ENCODE peak calls at places on chromosomes 5 and 9, in four cellular contexts. V is NCI-H1417; L is skeletal muscle cell; S is central memory CD8-positive, alpha-beta T cell. A is an unnamed sample.
A peak's percentile ranks its signal among the peaks of the same experiment; 100 is the strongest.

GRCh38 chr9:110189001-110189400 is 19.0 kb downstream of the C9orf152 start:
- DNase-seq in V (peak; percentile 26), L (no peak), S (no peak), A (no peak)

GRCh38 chr9:14437336-14438231 is 123.6 kb upstream of the NFIB start:
- DNase-seq in V (peak; percentile 57), L (no peak), S (no peak), A (no peak)

GRCh38 chr5:132071338-132071707 is 2.3 kb upstream of the CSF2 start:
- DNase-seq in V (no peak), L (no peak), S (no peak), A (no peak)

GRCh38 chr5:157603333-157604190 is 28.0 kb upstream of the ADAM19 start:
- DNase-seq in V (no peak), L (peak; percentile 65), S (no peak), A (peak; percentile 75)

GRCh38 chr5:17436345-17436744 is 61.7 kb upstream of the TAF11L2 start:
- DNase-seq in V (no peak), L (no peak), S (no peak), A (no peak)

GRCh38 chr9:24698864-24699518 is 153.3 kb upstream of the IZUMO3 start:
- DNase-seq in V (no peak), L (no peak), S (no peak), A (no peak)

GRCh38 chr9:33714989-33715388 is 80.4 kb upstream of the PRSS3 start:
- DNase-seq in V (no peak), L (no peak), S (no peak), A (no peak)

GRCh38 chr9:127449332-127449966 is 1.8 kb downstream of the RPL12 start:
- DNase-seq in V (no peak), L (no peak), S (no peak), A (no peak)

GRCh38 chr9:90107021-90107771 is 502.4 kb downstream of the GADD45G start:
- DNase-seq in V (peak; percentile 58), L (no peak), S (no peak), A (no peak)

GRCh38 chr5:83277953-83278352 is 193.6 kb upstream of the VCAN start:
- DNase-seq in V (no peak), L (no peak), S (no peak), A (no peak)

GRCh38 chr9:79562749-79563386 is 8.9 kb upstream of the TLE4 start:
- DNase-seq in V (no peak), L (no peak), S (no peak), A (no peak)

GRCh38 chr9:116476002-116476401 is 211.1 kb upstream of the TRIM32 start:
- DNase-seq in V (no peak), L (no peak), S (no peak), A (no peak)

GRCh38 chr9:133916159-133916541 is 76.0 kb downstream of the VAV2 start:
- DNase-seq in V (no peak), L (no peak), S (no peak), A (no peak)

GRCh38 chr5:133794066-133794465 is 174.4 kb downstream of the C5orf15 start:
- DNase-seq in V (no peak), L (no peak), S (no peak), A (no peak)

GRCh38 chr9:128912270-128912853 is 8.4 kb upstream of the PHYHD1 start:
- DNase-seq in V (no peak), L (peak; percentile 44), S (no peak), A (no peak)

GRCh38 chr5:172881691-172882370 is 47.8 kb downstream of the ERGIC1 start:
- DNase-seq in V (no peak), L (no peak), S (no peak), A (no peak)

GRCh38 chr9:98410185-98410697 is 154.8 kb upstream of the TBC1D2 start:
- DNase-seq in V (no peak), L (peak; percentile 68), S (no peak), A (no peak)

A was measured in activated T-helper 2 cell treated with anti-CD3 and anti-CD28 coated beads, Interferon-gamma antibody, Interleukin-2, Interleukin-4, amounts not matched to agents 10 μg/mL and 5 μg/mL and 100 μg/mL, durations not matched to agents 14 hours and 24 hours and 36 hours.